ENCODE peak calls at places on chromosomes 1 and 21, in five cellular contexts. I is T-cell; J is stimulated activated CD4-positive, alpha-beta T cell treated with anti-CD3 and anti-CD28 coated beads, Interleukin-4, amount 100 ng/mL, for 48 hours; E is EL; D is T follicular helper cell. H is an unnamed sample.

GRCh38 chr21:24255591-24255990 is 1351.7 kb downstream of the MRPL39 start:
- DNase-seq in I (no peak), J (no peak), E (no peak), D (no peak), H (no peak)

GRCh38 chr1:27755286-27755685 is 17.7 kb upstream of the STX12 start:
- DNase-seq in I (no peak), J (no peak), E (no peak), D (no peak), H (no peak)

GRCh38 chr1:181469829-181470228 is 13.5 kb upstream of the CACNA1E start:
- DNase-seq in I (no peak), J (no peak), E (peak), D (no peak), H (peak)

GRCh38 chr1:110339427-110340206 is 440 bp downstream of the RBM15 start:
- DNase-seq in I (peak), J (peak), E (peak), D (peak), H (peak)

GRCh38 chr1:53899206-53899628 is 5.2 kb downstream of the DIO1 start:
- DNase-seq in I (no peak), J (no peak), E (no peak), D (no peak), H (peak)

GRCh38 chr1:10815863-10816195 is 19.4 kb upstream of the CASZ1 start:
- DNase-seq in I (no peak), J (no peak), E (no peak), D (no peak), H (no peak)

GRCh38 chr1:245752551-245752950 is 597.8 kb downstream of the KIF26B start:
- DNase-seq in I (no peak), J (no peak), E (no peak), D (no peak), H (no peak)

GRCh38 chr1:119040489-119040888 is 52.3 kb upstream of the TBX15 start:
- DNase-seq in I (no peak), J (no peak), E (no peak), D (no peak), H (no peak)

GRCh38 chr1:39183503-39184353 is 20.8 kb upstream of the MACF1 start:
- DNase-seq in I (peak), J (peak), E (peak), D (peak), H (peak)

GRCh38 chr1:1170215-1170890 is 3.3 kb upstream of the TTLL10 start:
- DNase-seq in I (no peak), J (no peak), E (no peak), D (no peak), H (no peak)

GRCh38 chr1:180248731-180249681 is 18.9 kb downstream of the LHX4 start:
- DNase-seq in I (no peak), J (no peak), E (no peak), D (no peak), H (no peak)

GRCh38 chr1:236144033-236144432 is 1.7 kb downstream of the GPR137B start:
- DNase-seq in I (no peak), J (no peak), E (no peak), D (no peak), H (no peak)

GRCh38 chr1:71780681-71781080 is 501.7 kb downstream of the NEGR1 start:
- DNase-seq in I (no peak), J (no peak), E (peak), D (no peak), H (no peak)

GRCh38 chr1:115641762-115642167 is at the start of gene VANGL1:
- DNase-seq in I (no peak), J (no peak), E (peak), D (no peak), H (peak)

GRCh38 chr1:55816456-55816794 is 601.3 kb upstream of the USP24 start:
- DNase-seq in I (no peak), J (no peak), E (no peak), D (no peak), H (no peak)

GRCh38 chr1:62362952-62363325 is 43.7 kb upstream of the KANK4 start:
- DNase-seq in I (no peak), J (no peak), E (no peak), D (no peak), H (no peak)